ENCODE peak calls at places on chromosomes 5 and 9, in four cellular contexts. U, W, A and J are unnamed samples.

GRCh38 chr5:35470866-35471265 is 146.8 kb upstream of the SPEF2 start:
- DNase-seq in U (no peak), W (no peak), A (no peak), J (no peak)

GRCh38 chr5:125277494-125278154 is 531.2 kb upstream of the ZNF608 start:
- DNase-seq in U (no peak), W (no peak), A (no peak), J (no peak)

GRCh38 chr5:53749611-53750010 is 189.2 kb downstream of the NDUFS4 start:
- DNase-seq in U (no peak), W (no peak), A (no peak), J (no peak)

GRCh38 chr9:97386733-97387503 is 25.0 kb upstream of the TDRD7 start:
- DNase-seq in U (peak; percentile 24), W (peak; percentile 73), A (peak; percentile 58), J (no peak)

GRCh38 chr5:91219803-91220371 is 163.2 kb downstream of the ARRDC3 start:
- DNase-seq in U (no peak), W (peak; percentile 22), A (peak; percentile 50), J (no peak)

GRCh38 chr9:14526504-14526903 is 166.7 kb downstream of the ZDHHC21 start:
- DNase-seq in U (no peak), W (no peak), A (no peak), J (no peak)

GRCh38 chr9:19471737-19472648 is 63.2 kb downstream of the ACER2 start:
- DNase-seq in U (peak; percentile 39), W (peak; percentile 37), A (peak; percentile 46), J (no peak)

GRCh38 chr5:76709762-76710161 is 6.2 kb upstream of the F2R start:
- DNase-seq in U (no peak), W (no peak), A (peak; percentile 65), J (no peak)

GRCh38 chr5:32450952-32451351 is 6.4 kb upstream of the ZFR start:
- DNase-seq in U (no peak), W (no peak), A (peak; percentile 22), J (peak; percentile 6)

GRCh38 chr5:10548418-10549122 is 15.3 kb upstream of the ANKRD33B start:
- DNase-seq in U (no peak), W (no peak), A (no peak), J (no peak)

GRCh38 chr5:15446552-15446951 is 53.4 kb upstream of the FBXL7 start:
- DNase-seq in U (no peak), W (no peak), A (no peak), J (no peak)

GRCh38 chr5:1468247-1468612 is 23.0 kb upstream of the SLC6A3 start:
- DNase-seq in U (no peak), W (peak; percentile 56), A (peak; percentile 23), J (no peak)

GRCh38 chr9:11402621-11403020 is 789.8 kb upstream of the PTPRD start:
- DNase-seq in U (no peak), W (no peak), A (no peak), J (no peak)

GRCh38 chr5:67578011-67578410 is 381.4 kb upstream of the CD180 start:
- DNase-seq in U (no peak), W (no peak), A (no peak), J (no peak)

GRCh38 chr9:93657331-93658111 is 81.1 kb downstream of the PHF2 start:
- DNase-seq in U (no peak), W (no peak), A (no peak), J (no peak)

GRCh38 chr5:160493806-160494317 is 72.2 kb downstream of the PTTG1 start:
- DNase-seq in U (no peak), W (no peak), A (no peak), J (no peak)

GRCh38 chr5:160181965-160182622 is 47.2 kb upstream of the FABP6 start:
- DNase-seq in U (no peak), W (no peak), A (no peak), J (no peak)

DNA sequence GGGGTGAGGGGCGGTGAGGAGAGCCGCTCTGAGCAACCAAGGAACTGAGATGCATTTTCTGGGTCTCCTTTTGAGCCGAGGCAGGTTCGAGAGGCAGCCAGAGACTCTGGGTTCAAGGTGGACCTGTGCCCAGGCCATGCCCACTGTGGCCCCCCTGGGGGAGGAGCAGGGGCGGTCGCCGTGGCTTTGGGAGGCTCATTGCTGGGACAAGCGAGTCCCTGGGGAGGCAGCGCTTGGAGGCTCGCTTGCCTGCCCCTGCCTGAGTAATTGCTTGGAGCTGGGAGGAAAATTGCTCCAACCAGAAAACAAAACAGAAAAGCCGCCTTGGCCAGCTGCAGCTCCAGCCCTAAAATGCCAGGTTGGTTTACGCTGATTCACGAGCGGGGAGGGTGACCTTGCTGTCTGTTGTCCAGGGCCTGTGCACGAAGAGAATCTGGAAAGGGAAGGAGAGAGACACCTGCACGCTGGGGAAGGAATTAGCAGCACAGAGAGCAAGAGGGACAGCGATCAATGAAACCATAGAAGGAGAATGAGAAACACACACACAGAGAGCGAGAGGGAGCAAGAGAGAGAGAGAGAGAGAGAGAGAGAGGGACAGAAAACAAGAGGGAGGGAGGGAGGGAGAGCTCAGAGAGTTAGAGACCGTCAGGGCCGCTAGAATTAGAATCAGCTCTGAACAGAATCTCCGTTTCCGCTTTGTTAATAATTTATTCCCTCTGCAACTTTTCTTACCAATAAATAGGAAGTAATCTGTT is 25.3 kb downstream of the NTNG2 start:
- DNase-seq in U (no peak), W (no peak), A (peak; percentile 33), J (no peak)
- H3K4me3 ChIP-seq in U (no peak overlapping the region), W (no peak overlapping the region), A (no peak overlapping the region), J (no peak overlapping the region)

GRCh38 chr9:95177617-95178016 is 139.9 kb downstream of the FANCC start:
- DNase-seq in U (no peak), W (no peak), A (no peak), J (no peak)

GRCh38 chr9:95181845-95182244 is 135.7 kb downstream of the FANCC start:
- DNase-seq in U (no peak), W (no peak), A (no peak), J (no peak)

GRCh38 chr9:95182854-95183563 is 134.5 kb downstream of the FANCC start:
- DNase-seq in U (no peak), W (no peak), A (peak; percentile 44), J (no peak)

GRCh38 chr9:95176755-95177319 is 140.7 kb downstream of the FANCC start:
- DNase-seq in U (no peak), W (no peak), A (no peak), J (no peak)

GRCh38 chr9:95181226-95181818 is 136.2 kb downstream of the FANCC start:
- DNase-seq in U (no peak), W (no peak), A (peak; percentile 49), J (no peak)
- H3K4me3 ChIP-seq in U (no peak overlapping the region), W (no peak overlapping the region), A (no peak overlapping the region), J (no peak overlapping the region)

GRCh38 chr5:151682751-151683331 is 3.9 kb downstream of the SPARC start:
- DNase-seq in U (no peak), W (no peak), A (peak; percentile 17), J (no peak)
- H3K4me3 ChIP-seq in U (no peak overlapping the region), W (no peak overlapping the region), A (no peak overlapping the region), J (peak overlapping the region; percentile 76)

DNA sequence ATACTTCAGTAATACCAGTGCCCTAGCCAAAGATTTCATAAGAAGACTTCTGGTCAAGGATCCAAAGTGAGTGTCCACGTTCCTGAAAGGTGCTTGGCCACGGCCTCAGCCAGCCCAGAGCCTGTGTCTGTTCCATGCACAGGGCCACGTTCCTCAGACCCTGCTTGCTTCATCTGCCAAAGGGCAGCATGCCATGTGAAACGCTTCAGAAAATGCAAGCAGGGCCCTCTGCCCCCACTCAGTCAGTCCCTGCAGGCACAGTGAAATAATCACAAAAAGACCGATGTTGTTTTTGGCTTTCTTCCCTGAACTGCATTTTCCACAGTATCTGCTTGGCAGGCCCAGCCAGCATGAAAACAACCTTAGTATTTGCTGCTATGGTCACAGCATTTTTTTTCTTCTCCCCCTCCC is 85.5 kb upstream of the CTSL start:
- DNase-seq in U (no peak), W (no peak), A (peak; percentile 47), J (no peak)
- H3K4me3 ChIP-seq in U (no peak overlapping the region), W (no peak overlapping the region), A (no peak overlapping the region), J (no peak overlapping the region)

GRCh38 chr5:174325961-174326360 is 280.5 kb downstream of the NSG2 start:
- DNase-seq in U (no peak), W (no peak), A (no peak), J (no peak)

GRCh38 chr5:174325441-174325840 is 279.9 kb downstream of the NSG2 start:
- DNase-seq in U (no peak), W (no peak), A (no peak), J (no peak)

GRCh38 chr5:174324680-174325079 is 279.2 kb downstream of the NSG2 start:
- DNase-seq in U (no peak), W (no peak), A (no peak), J (no peak)

GRCh38 chr5:174326372-174326771 is 280.9 kb downstream of the NSG2 start:
- DNase-seq in U (no peak), W (no peak), A (no peak), J (no peak)

DNA sequence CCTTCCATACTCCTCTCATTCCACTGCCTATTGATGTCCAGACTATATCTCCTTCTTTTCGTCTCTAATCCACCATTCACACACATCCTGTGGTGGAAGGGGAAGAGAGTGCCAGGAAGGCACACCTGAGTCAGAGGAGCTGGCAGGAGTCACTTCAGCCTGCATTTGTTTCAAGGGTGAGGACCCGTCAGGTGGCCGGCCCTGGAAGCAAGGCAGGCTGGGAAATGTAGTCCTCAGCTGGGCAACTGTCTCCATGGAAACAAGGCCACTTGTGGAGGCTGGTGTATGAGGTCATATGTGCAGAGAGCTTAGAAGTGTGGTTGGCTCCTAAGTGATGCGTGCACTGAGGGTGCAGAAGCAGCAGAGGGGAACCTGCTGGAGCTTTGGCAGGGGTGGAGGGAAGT is 278.4 kb downstream of the NSG2 start:
- DNase-seq in U (no peak), W (no peak), A (peak; percentile 28), J (no peak)
- H3K4me3 ChIP-seq in U (no peak overlapping the region), W (no peak overlapping the region), A (no peak overlapping the region), J (no peak overlapping the region)

DNA sequence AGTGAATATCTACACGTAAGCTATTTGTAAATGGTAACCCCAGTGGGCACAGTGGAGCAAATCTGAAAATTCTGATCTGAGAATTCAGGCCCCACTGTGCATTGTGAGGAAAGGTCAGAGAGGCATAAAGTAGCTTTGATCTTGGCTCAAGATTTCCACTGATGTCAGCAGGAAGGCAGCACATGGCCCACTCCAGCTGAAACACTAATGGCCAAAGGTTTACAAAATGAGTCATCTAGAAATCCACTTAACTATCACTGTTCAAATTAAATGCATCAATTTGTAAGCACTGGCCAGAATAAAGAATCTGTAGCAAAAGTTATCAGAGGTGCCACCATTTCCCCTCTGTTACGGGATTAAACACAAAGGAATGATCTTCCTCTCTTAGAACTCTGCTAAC is 191.6 kb downstream of the C9orf152 start:
- DNase-seq in U (no peak), W (no peak), A (no peak), J (no peak)
- H3K4me3 ChIP-seq in U (no peak overlapping the region), W (no peak overlapping the region), A (no peak overlapping the region), J (no peak overlapping the region)

DNA sequence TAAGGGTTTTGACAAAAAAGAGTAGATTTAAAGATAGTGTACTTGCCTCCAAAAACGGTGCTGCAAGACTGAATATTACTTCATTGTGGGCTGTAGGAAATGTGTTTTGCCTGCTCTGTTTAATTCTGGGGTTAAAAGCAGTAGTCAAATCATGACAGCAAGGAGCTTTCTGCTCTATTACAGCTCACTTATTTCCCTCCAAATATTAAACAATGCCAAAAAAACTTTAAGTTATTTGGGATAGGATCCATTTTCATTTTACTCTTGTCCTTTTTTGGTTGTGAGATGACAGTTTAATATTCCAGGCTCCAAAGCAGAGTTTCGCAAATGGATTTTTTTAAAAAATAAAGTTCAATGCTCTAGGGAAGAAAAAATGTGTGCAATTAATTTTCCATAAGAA is 340.4 kb upstream of the RGMB start:
- DNase-seq in U (no peak), W (no peak), A (no peak), J (no peak)
- H3K4me3 ChIP-seq in U (no peak overlapping the region), W (no peak overlapping the region), A (no peak overlapping the region), J (no peak overlapping the region)